ENCODE peak calls at places on chromosomes 13 and 19, in eight cellular contexts. P, R, S, N, Z, I, X and O are unnamed samples.

GRCh38 chr13:106088094-106088493 is 447.4 kb downstream of the EFNB2 start:
- DNase-seq in R (no peak), N (no peak), Z (no peak), P (no peak), X (no peak), S (no peak), I (no peak), O (no peak)

GRCh38 chr13:98172570-98173405 is 4.3 kb downstream of the RNF113B start:
- DNase-seq in I (peak), Z (no peak), X (peak), N (no peak), S (no peak), P (no peak), R (no peak), O (no peak)

GRCh38 chr13:29849731-29850212 is 645 bp downstream of the UBL3 start:
- DNase-seq in Z (peak), X (peak), S (no peak), P (peak), N (peak), R (peak), I (peak), O (peak)

GRCh38 chr13:30751183-30751933 is 16.0 kb downstream of the ALOX5AP start:
- DNase-seq in R (no peak), I (no peak), X (no peak), S (no peak), Z (no peak), N (no peak), P (no peak), O (no peak)

GRCh38 chr19:40331052-40331451 is 17.1 kb downstream of the C19orf47 start:
- DNase-seq in X (no peak), Z (no peak), N (no peak), P (no peak), S (no peak), R (peak), I (no peak), O (no peak)

GRCh38 chr19:47032171-47032811 is 12.7 kb downstream of the NPAS1 start:
- DNase-seq in Z (peak), I (no peak), X (no peak), S (no peak), R (peak), N (peak), P (no peak), O (peak)

GRCh38 chr13:45209229-45209628 is 8.4 kb upstream of the KCTD4 start:
- DNase-seq in I (peak), S (no peak), P (no peak), X (peak), N (no peak), Z (no peak), R (peak), O (no peak)

GRCh38 chr19:17947815-17948473 is 15.1 kb downstream of the CCDC124 start:
- DNase-seq in I (peak), S (peak), P (peak), Z (peak), R (peak), X (peak), N (peak), O (peak)

GRCh38 chr19:13154911-13155471 is 4.8 kb downstream of the IER2 start:
- DNase-seq in P (peak), I (peak), X (peak), R (peak), S (no peak), Z (peak), N (peak), O (peak)

GRCh38 chr19:3360494-3361383 is 5.6 kb upstream of the NFIC start:
- DNase-seq in I (no peak), P (peak), Z (peak), X (peak), R (no peak), N (peak), S (no peak), O (peak)

GRCh38 chr19:35260694-35261304 is 8.0 kb upstream of the USF2 start:
- DNase-seq in S (no peak), X (no peak), I (no peak), N (peak), R (no peak), P (no peak), Z (no peak), O (peak)

GRCh38 chr13:19959141-19959830 is 759 bp downstream of the ZMYM2 start:
- DNase-seq in N (peak), R (peak), X (peak), S (no peak), Z (peak), P (peak), I (peak), O (peak)

GRCh38 chr13:62931901-62932883 is 1516.5 kb upstream of the PCDH20 start:
- DNase-seq in X (peak), S (no peak), I (peak), R (no peak), Z (no peak), N (no peak), P (no peak), O (no peak)

GRCh38 chr19:30070970-30071632 is 129.1 kb downstream of the URI1 start:
- DNase-seq in X (no peak), S (no peak), N (peak), Z (no peak), R (no peak), I (no peak), P (peak), O (no peak)

GRCh38 chr19:16190736-16191135 is 5.5 kb downstream of the FAM32A start:
- DNase-seq in Z (no peak), X (no peak), R (no peak), P (no peak), N (no peak), S (no peak), I (no peak), O (no peak)

GRCh38 chr19:29941828-29942403 is at the start of gene URI1:
- DNase-seq in X (peak), R (peak), P (peak), N (peak), S (peak), I (peak), Z (peak), O (peak)

GRCh38 chr19:45403781-45404556 is 900 bp downstream of the PPP1R13L start:
- DNase-seq in N (peak), R (peak), X (peak), Z (peak), I (peak), S (no peak), P (peak), O (peak)

GRCh38 chr13:71864981-71865857 is 1.8 kb downstream of the DACH1 start:
- DNase-seq in R (no peak), P (peak), Z (peak), S (no peak), N (peak), X (peak), I (no peak), O (peak)

GRCh38 chr19:5086725-5087439 is 118.0 kb downstream of the KDM4B start:
- DNase-seq in Z (no peak), R (no peak), P (no peak), N (peak), X (no peak), I (no peak), S (no peak), O (no peak)

GRCh38 chr13:75566658-75567057 is 17.1 kb downstream of the UCHL3 start:
- DNase-seq in Z (no peak), S (no peak), R (peak), P (no peak), X (peak), N (no peak), I (peak), O (no peak)
- TF ChIP-seq CTCF in Z (no peak), S (no peak), R (peak), P (peak), X (peak), N (peak), I (peak), O (peak)

DNA sequence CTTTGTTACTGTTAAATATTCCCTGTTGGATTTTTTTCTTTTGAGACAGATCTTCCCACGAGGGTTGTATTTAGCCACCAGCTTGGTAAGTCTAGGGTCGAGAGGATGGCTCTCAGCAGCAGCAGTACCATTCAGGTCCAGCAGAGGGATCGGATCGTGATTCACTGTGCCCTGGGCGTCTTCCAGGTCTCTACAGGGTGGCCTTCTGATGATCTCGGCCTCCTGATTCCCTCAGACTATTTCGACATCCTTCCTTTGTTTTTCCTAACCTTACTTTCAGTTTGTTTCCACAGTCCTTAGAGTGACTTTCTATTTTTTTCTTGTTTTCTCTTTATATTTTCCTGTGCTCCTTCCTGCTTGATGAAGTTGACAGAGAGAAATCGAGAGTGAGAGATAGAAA is 1436.9 kb downstream of the UQCRFS1 start:
- DNase-seq in P (no peak), N (peak), S (no peak), Z (no peak), I (peak), X (peak), R (peak), O (no peak)
- TF ChIP-seq CTCF in P (peak), N (peak), S (peak), Z (no peak), I (peak), X (peak), R (peak), O (no peak)

GRCh38 chr19:7793493-7793892 is 30.4 kb downstream of the CLEC4M start:
- DNase-seq in R (no peak), S (no peak), X (no peak), P (no peak), N (no peak), Z (no peak), I (no peak), O (no peak)
- TF ChIP-seq CTCF in R (no peak), S (no peak), X (no peak), P (no peak), N (no peak), Z (no peak), I (no peak), O (no peak)

DNA sequence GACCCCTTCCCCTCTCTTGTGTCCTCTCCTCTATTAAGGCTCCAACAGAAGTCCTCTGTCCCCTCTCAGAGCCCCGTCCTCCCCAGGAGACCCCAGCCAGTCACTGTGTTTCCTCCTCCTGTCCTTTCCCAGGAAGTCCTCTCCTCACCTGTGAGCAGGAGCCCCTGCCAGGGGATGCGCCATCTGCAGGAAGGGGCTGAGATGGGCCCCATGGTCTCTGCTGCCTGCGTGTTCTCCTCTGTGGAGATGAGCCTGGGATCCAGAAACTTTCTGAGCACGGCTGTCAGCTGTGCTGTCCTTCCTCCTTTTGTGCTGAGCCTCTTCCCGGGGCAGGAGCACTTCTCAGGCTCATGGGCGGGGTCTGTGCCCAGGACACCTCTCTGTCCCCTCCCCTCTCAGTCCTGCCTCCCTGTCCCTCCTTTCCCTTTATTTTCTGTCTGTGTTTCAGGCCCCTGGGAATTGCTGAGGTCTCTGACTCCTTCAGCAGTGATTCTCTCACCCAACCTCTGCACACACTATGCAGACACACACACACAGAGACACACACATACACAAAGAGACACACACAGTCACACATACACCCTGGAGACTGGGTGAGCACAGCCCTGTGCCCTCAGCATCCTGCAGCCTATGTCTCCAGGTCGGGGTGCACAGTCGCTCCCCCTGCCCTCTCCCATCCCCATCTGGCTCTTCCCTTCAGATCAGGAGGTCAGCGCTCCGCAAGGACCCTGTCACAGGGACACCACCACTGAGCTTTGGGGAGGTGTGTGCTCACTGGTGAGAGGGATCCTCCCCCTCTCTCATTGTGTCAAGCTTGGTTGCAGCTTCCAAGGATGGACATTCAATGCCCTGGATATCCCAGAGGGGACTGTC is at the start of gene CEACAM8:
- DNase-seq in R (no peak), N (peak), S (no peak), P (no peak), X (no peak), I (no peak), Z (no peak), O (no peak)
- TF ChIP-seq CTCF in R (no peak), N (peak), S (no peak), P (no peak), X (no peak), I (no peak), Z (no peak), O (no peak)

DNA sequence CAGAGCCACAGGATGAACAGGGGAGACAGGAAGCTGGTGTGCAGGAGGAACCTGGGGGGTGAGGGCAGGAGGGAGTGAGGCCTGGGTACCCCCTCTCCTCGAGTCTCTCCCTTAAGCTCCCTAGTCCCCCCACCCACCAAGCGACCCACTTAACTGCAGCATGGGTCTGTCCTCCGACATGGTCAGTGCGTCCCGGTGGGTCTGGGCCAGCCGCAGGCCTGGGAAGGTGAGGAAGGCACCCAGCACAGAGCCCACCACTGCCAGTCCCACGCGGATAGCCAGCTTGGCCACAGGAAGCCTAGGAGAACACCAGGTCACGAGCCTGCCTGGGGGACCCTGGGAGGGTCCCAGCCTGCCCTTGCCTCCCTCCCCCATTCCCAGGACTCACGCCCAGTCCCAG is 16.9 kb downstream of the TMEM161A start:
- DNase-seq in X (no peak), Z (no peak), N (peak), I (no peak), S (no peak), R (no peak), P (no peak), O (no peak)
- TF ChIP-seq CTCF in X (no peak), Z (no peak), N (no peak), I (no peak), S (no peak), R (no peak), P (no peak), O (no peak)

GRCh38 chr19:53844849-53845246 is 20.7 kb upstream of the NLRP12 start:
- DNase-seq in R (no peak), I (no peak), N (no peak), P (no peak), X (no peak), Z (no peak), S (no peak), O (no peak)
- TF ChIP-seq CTCF in R (no peak), I (no peak), N (no peak), P (no peak), X (no peak), Z (no peak), S (no peak), O (no peak)

GRCh38 chr13:77492982-77493381 is 42.5 kb upstream of the SCEL start:
- DNase-seq in N (no peak), I (no peak), P (no peak), R (peak), S (no peak), X (peak), Z (no peak), O (no peak)
- TF ChIP-seq CTCF in N (peak), I (peak), P (peak), R (peak), S (peak), X (peak), Z (no peak), O (peak)

DNA sequence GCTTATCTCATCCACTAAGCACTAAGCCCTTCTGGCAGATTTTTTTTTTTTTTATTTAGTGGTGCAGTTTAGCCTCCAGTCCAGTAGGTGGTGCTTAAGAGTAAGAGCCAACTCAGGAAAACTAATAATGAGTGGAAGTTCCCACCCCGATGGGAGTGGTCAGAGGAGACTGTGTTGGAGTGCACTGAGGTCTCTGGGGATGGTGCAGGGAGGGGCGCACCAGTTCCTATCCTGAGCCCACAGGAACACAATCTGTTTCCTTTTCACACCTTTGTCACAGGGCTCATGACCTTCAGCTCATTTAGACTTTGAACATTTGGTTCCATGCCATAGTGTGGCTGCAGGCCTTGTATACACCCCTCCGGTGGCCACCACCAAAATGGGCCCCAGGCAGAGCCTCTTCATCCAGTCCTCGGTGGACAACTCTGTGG is 367.4 kb downstream of the SPRY2 start:
- DNase-seq in N (no peak), S (no peak), R (no peak), X (peak), Z (no peak), I (no peak), P (peak), O (no peak)
- TF ChIP-seq CTCF in N (peak), S (peak), R (peak), X (peak), Z (no peak), I (peak), P (peak), O (peak)

GRCh38 chr19:57192064-57192395 is 730 bp downstream of the ZNF264 start:
- DNase-seq in P (no peak), X (peak), Z (peak), N (no peak), I (no peak), S (no peak), R (no peak), O (no peak)

GRCh38 chr19:57192993-57193392 is 1.7 kb downstream of the ZNF264 start:
- DNase-seq in R (no peak), N (no peak), S (no peak), P (no peak), X (no peak), Z (no peak), I (no peak), O (no peak)

GRCh38 chr19:57190301-57190700 is 999 bp upstream of the ZNF264 start:
- DNase-seq in P (no peak), S (no peak), N (no peak), X (no peak), I (no peak), Z (no peak), R (no peak), O (no peak)

GRCh38 chr19:57191141-57192063 is at the start of gene ZNF264:
- DNase-seq in N (peak), Z (peak), I (peak), R (peak), P (peak), X (peak), S (peak), O (peak)
- TF ChIP-seq CTCF in N (peak), Z (no peak), I (no peak), R (peak), P (peak), X (no peak), S (no peak), O (no peak)